ENCODE peak calls at places on chromosomes 1 and 21, in eight cellular contexts. One of them, this sample, is unnamed.

GRCh38 chr1:27054381-27054780 is 41.7 kb upstream of the TENT5B start:
- DNase-seq in IMR-90: no peak
- DNase-seq in tibial nerve: no peak
- DNase-seq in thoracic aorta: no peak
- DNase-seq in CD4-positive, CD25-positive, alpha-beta regulatory T cell: no peak
- DNase-seq in PC-3: no peak
- DNase-seq in hepatocyte: no peak
- DNase-seq in PC-9: no peak
- DNase-seq in this sample: no peak

GRCh38 chr1:54176621-54177327 is 23.1 kb downstream of the CYB5RL start:
- DNase-seq in IMR-90: no peak
- DNase-seq in tibial nerve: no peak
- DNase-seq in thoracic aorta: no peak
- DNase-seq in CD4-positive, CD25-positive, alpha-beta regulatory T cell: no peak
- DNase-seq in PC-3: no peak
- DNase-seq in hepatocyte: no peak
- DNase-seq in PC-9: no peak
- DNase-seq in this sample: no peak

GRCh38 chr1:58035523-58035922 is 511.0 kb downstream of the OMA1 start:
- DNase-seq in IMR-90: no peak
- DNase-seq in tibial nerve: no peak
- DNase-seq in thoracic aorta: no peak
- DNase-seq in CD4-positive, CD25-positive, alpha-beta regulatory T cell: no peak
- DNase-seq in PC-3: no peak
- DNase-seq in hepatocyte: peak; percentile 42
- DNase-seq in PC-9: no peak
- DNase-seq in this sample: no peak

GRCh38 chr1:116104667-116105066 is 6.5 kb upstream of the MAB21L3 start:
- DNase-seq in IMR-90: no peak
- DNase-seq in tibial nerve: no peak
- DNase-seq in thoracic aorta: no peak
- DNase-seq in CD4-positive, CD25-positive, alpha-beta regulatory T cell: no peak
- DNase-seq in PC-3: no peak
- DNase-seq in hepatocyte: no peak
- DNase-seq in PC-9: no peak
- DNase-seq in this sample: no peak

GRCh38 chr1:30533796-30534550 is 189.4 kb downstream of the MATN1 start:
- DNase-seq in IMR-90: no peak
- DNase-seq in tibial nerve: no peak
- DNase-seq in thoracic aorta: no peak
- DNase-seq in CD4-positive, CD25-positive, alpha-beta regulatory T cell: no peak
- DNase-seq in PC-3: no peak
- DNase-seq in hepatocyte: no peak
- DNase-seq in PC-9: no peak
- DNase-seq in this sample: no peak

GRCh38 chr1:179083031-179083345 is 1.1 kb downstream of the TOR3A start:
- DNase-seq in IMR-90: peak; percentile 39
- DNase-seq in tibial nerve: no peak
- DNase-seq in thoracic aorta: no peak
- DNase-seq in CD4-positive, CD25-positive, alpha-beta regulatory T cell: peak; percentile 13
- DNase-seq in PC-3: no peak
- DNase-seq in hepatocyte: no peak
- DNase-seq in PC-9: no peak
- DNase-seq in this sample: peak; percentile 21

GRCh38 chr21:45325206-45326168 is 37.8 kb upstream of the POFUT2 start:
- DNase-seq in IMR-90: no peak
- DNase-seq in tibial nerve: no peak
- DNase-seq in thoracic aorta: no peak
- DNase-seq in CD4-positive, CD25-positive, alpha-beta regulatory T cell: no peak
- DNase-seq in PC-3: no peak
- DNase-seq in hepatocyte: no peak
- DNase-seq in PC-9: no peak
- DNase-seq in this sample: no peak

GRCh38 chr1:151867785-151868403 is 14.4 kb upstream of the THEM5 start:
- DNase-seq in IMR-90: peak; percentile 74
- DNase-seq in tibial nerve: no peak
- DNase-seq in thoracic aorta: no peak
- DNase-seq in CD4-positive, CD25-positive, alpha-beta regulatory T cell: no peak
- DNase-seq in PC-3: peak; percentile 64
- DNase-seq in hepatocyte: no peak
- DNase-seq in PC-9: no peak
- DNase-seq in this sample: no peak

GRCh38 chr1:230130172-230130944 is 63.3 kb downstream of the GALNT2 start:
- DNase-seq in IMR-90: no peak
- DNase-seq in tibial nerve: no peak
- DNase-seq in thoracic aorta: no peak
- DNase-seq in CD4-positive, CD25-positive, alpha-beta regulatory T cell: no peak
- DNase-seq in PC-3: no peak
- DNase-seq in hepatocyte: no peak
- DNase-seq in PC-9: no peak
- DNase-seq in this sample: no peak

GRCh38 chr1:94926365-94926914 is 470 bp downstream of the CNN3 start:
- DNase-seq in IMR-90: peak; percentile 53
- DNase-seq in tibial nerve: peak; percentile 30
- DNase-seq in thoracic aorta: no peak
- DNase-seq in CD4-positive, CD25-positive, alpha-beta regulatory T cell: no peak
- DNase-seq in PC-3: peak; percentile 56
- DNase-seq in hepatocyte: peak; percentile 81
- DNase-seq in PC-9: peak; percentile 53
- DNase-seq in this sample: peak; percentile 5

GRCh38 chr1:168465942-168466702 is 77.7 kb downstream of the XCL2 start:
- DNase-seq in IMR-90: peak; percentile 46
- DNase-seq in tibial nerve: no peak
- DNase-seq in thoracic aorta: no peak
- DNase-seq in CD4-positive, CD25-positive, alpha-beta regulatory T cell: no peak
- DNase-seq in PC-3: peak; percentile 76
- DNase-seq in hepatocyte: peak; percentile 73
- DNase-seq in PC-9: no peak
- DNase-seq in this sample: no peak

GRCh38 chr21:16468191-16468590 is 738.4 kb downstream of the USP25 start:
- DNase-seq in IMR-90: peak; percentile 31
- DNase-seq in tibial nerve: no peak
- DNase-seq in thoracic aorta: no peak
- DNase-seq in CD4-positive, CD25-positive, alpha-beta regulatory T cell: no peak
- DNase-seq in PC-3: peak; percentile 51
- DNase-seq in hepatocyte: no peak
- DNase-seq in PC-9: no peak
- DNase-seq in this sample: no peak

GRCh38 chr1:73576084-73576483 is 621.9 kb downstream of the LRRIQ3 start:
- DNase-seq in IMR-90: no peak
- DNase-seq in tibial nerve: no peak
- DNase-seq in thoracic aorta: no peak
- DNase-seq in CD4-positive, CD25-positive, alpha-beta regulatory T cell: no peak
- DNase-seq in PC-3: no peak
- DNase-seq in hepatocyte: peak; percentile 19
- DNase-seq in PC-9: no peak
- DNase-seq in this sample: no peak

GRCh38 chr21:26920055-26920454 is 46.8 kb downstream of the ADAMTS5 start:
- DNase-seq in IMR-90: peak; percentile 53
- DNase-seq in tibial nerve: no peak
- DNase-seq in thoracic aorta: no peak
- DNase-seq in CD4-positive, CD25-positive, alpha-beta regulatory T cell: no peak
- DNase-seq in PC-3: no peak
- DNase-seq in hepatocyte: no peak
- DNase-seq in PC-9: no peak
- DNase-seq in this sample: no peak

GRCh38 chr1:5742032-5742431 is 250.2 kb downstream of the NPHP4 start:
- DNase-seq in IMR-90: no peak
- DNase-seq in tibial nerve: no peak
- DNase-seq in thoracic aorta: no peak
- DNase-seq in CD4-positive, CD25-positive, alpha-beta regulatory T cell: no peak
- DNase-seq in PC-3: no peak
- DNase-seq in hepatocyte: no peak
- DNase-seq in PC-9: no peak
- DNase-seq in this sample: no peak

GRCh38 chr1:164982545-164982944 is 374.0 kb downstream of the LMX1A start:
- DNase-seq in IMR-90: no peak
- DNase-seq in tibial nerve: no peak
- DNase-seq in thoracic aorta: no peak
- DNase-seq in CD4-positive, CD25-positive, alpha-beta regulatory T cell: no peak
- DNase-seq in PC-3: no peak
- DNase-seq in hepatocyte: no peak
- DNase-seq in PC-9: no peak
- DNase-seq in this sample: no peak

GRCh38 chr1:147084273-147085096 is 87.8 kb downstream of the PRKAB2 start:
- DNase-seq in IMR-90: peak; percentile 85
- DNase-seq in tibial nerve: peak; percentile 44
- DNase-seq in thoracic aorta: peak; percentile 13
- DNase-seq in CD4-positive, CD25-positive, alpha-beta regulatory T cell: peak; percentile 60
- DNase-seq in PC-3: no peak
- DNase-seq in hepatocyte: peak; percentile 90
- DNase-seq in PC-9: peak; percentile 68
- DNase-seq in this sample: peak; percentile 43

GRCh38 chr21:23452384-23453083 is 2154.7 kb downstream of the MRPL39 start:
- DNase-seq in IMR-90: no peak
- DNase-seq in tibial nerve: no peak
- DNase-seq in thoracic aorta: no peak
- DNase-seq in CD4-positive, CD25-positive, alpha-beta regulatory T cell: no peak
- DNase-seq in PC-3: peak; percentile 13
- DNase-seq in hepatocyte: peak; percentile 39
- DNase-seq in PC-9: no peak
- DNase-seq in this sample: no peak
- H3K9me3 ChIP-seq in IMR-90: peaks cover 4% of the 10 kb centered on the region
- H3K9me3 ChIP-seq in tibial nerve: no peaks in the 10 kb centered on the region
- H3K9me3 ChIP-seq in thoracic aorta: no peaks in the 10 kb centered on the region
- H3K9me3 ChIP-seq in CD4-positive, CD25-positive, alpha-beta regulatory T cell: peaks cover 3% of the 10 kb centered on the region
- H3K9me3 ChIP-seq in PC-3: no peaks in the 10 kb centered on the region
- H3K9me3 ChIP-seq in hepatocyte: no peaks in the 10 kb centered on the region
- H3K9me3 ChIP-seq in PC-9: no peaks in the 10 kb centered on the region
- H3K9me3 ChIP-seq in this sample: no peaks in the 10 kb centered on the region

GRCh38 chr1:205879974-205880373 is 30.0 kb upstream of the PM20D1 start:
- DNase-seq in IMR-90: no peak
- DNase-seq in tibial nerve: no peak
- DNase-seq in thoracic aorta: no peak
- DNase-seq in CD4-positive, CD25-positive, alpha-beta regulatory T cell: no peak
- DNase-seq in PC-3: no peak
- DNase-seq in hepatocyte: no peak
- DNase-seq in PC-9: no peak
- DNase-seq in this sample: no peak

GRCh38 chr1:205880923-205881322 is 31.0 kb upstream of the PM20D1 start:
- DNase-seq in IMR-90: no peak
- DNase-seq in tibial nerve: no peak
- DNase-seq in thoracic aorta: no peak
- DNase-seq in CD4-positive, CD25-positive, alpha-beta regulatory T cell: no peak
- DNase-seq in PC-3: no peak
- DNase-seq in hepatocyte: no peak
- DNase-seq in PC-9: no peak
- DNase-seq in this sample: no peak

GRCh38 chr1:205883792-205884191 is 33.9 kb upstream of the PM20D1 start:
- DNase-seq in IMR-90: no peak
- DNase-seq in tibial nerve: no peak
- DNase-seq in thoracic aorta: no peak
- DNase-seq in CD4-positive, CD25-positive, alpha-beta regulatory T cell: no peak
- DNase-seq in PC-3: no peak
- DNase-seq in hepatocyte: no peak
- DNase-seq in PC-9: no peak
- DNase-seq in this sample: no peak
- H3K9me3 ChIP-seq in IMR-90: no peaks in the 10 kb centered on the region
- H3K9me3 ChIP-seq in tibial nerve: no peaks in the 10 kb centered on the region
- H3K9me3 ChIP-seq in thoracic aorta: peaks cover 1% of the 10 kb centered on the region
- H3K9me3 ChIP-seq in CD4-positive, CD25-positive, alpha-beta regulatory T cell: peaks cover 10% of the 10 kb centered on the region
- H3K9me3 ChIP-seq in PC-3: no peaks in the 10 kb centered on the region
- H3K9me3 ChIP-seq in hepatocyte: peaks cover 4% of the 10 kb centered on the region
- H3K9me3 ChIP-seq in PC-9: no peaks in the 10 kb centered on the region
- H3K9me3 ChIP-seq in this sample: peaks cover 3% of the 10 kb centered on the region

GRCh38 chr21:29316029-29316742 is 17.5 kb downstream of the BACH1 start:
- DNase-seq in IMR-90: no peak
- DNase-seq in tibial nerve: no peak
- DNase-seq in thoracic aorta: no peak
- DNase-seq in CD4-positive, CD25-positive, alpha-beta regulatory T cell: no peak
- DNase-seq in PC-3: no peak
- DNase-seq in hepatocyte: no peak
- DNase-seq in PC-9: no peak
- DNase-seq in this sample: no peak
- H3K9me3 ChIP-seq in IMR-90: no peaks in the 10 kb centered on the region
- H3K9me3 ChIP-seq in tibial nerve: no peaks in the 10 kb centered on the region
- H3K9me3 ChIP-seq in thoracic aorta: no peaks in the 10 kb centered on the region
- H3K9me3 ChIP-seq in CD4-positive, CD25-positive, alpha-beta regulatory T cell: no peaks in the 10 kb centered on the region
- H3K9me3 ChIP-seq in PC-3: no peaks in the 10 kb centered on the region
- H3K9me3 ChIP-seq in hepatocyte: no peaks in the 10 kb centered on the region
- H3K9me3 ChIP-seq in PC-9: no peaks in the 10 kb centered on the region
- H3K9me3 ChIP-seq in this sample: peaks cover under 1% of the 10 kb centered on the region

DNA sequence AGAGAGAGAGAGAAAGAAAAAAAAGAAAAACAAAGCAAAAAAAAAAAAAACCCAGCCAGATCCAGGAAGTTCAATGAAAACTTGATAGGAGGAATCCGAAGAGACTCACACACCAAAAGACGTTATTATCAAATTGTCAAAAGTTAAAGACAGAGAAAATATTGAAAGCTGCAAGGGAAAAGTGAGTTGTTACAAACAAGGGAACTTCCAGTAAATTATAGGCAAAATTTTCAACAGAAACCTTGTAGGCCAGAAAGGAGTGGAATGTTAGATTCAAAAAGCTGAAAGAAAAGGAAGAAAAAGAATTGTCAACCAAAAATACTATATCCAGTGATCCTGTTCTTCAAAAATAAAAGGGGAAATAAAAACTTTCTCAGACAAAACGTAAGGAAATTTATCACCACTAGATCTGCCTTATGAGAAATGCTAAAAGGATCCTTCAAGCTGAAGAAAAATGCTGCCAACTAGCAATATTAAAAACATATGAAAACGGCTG is 23.6 kb downstream of the ERO1B start:
- DNase-seq in IMR-90: no peak
- DNase-seq in tibial nerve: no peak
- DNase-seq in thoracic aorta: no peak
- DNase-seq in CD4-positive, CD25-positive, alpha-beta regulatory T cell: no peak
- DNase-seq in PC-3: no peak
- DNase-seq in hepatocyte: no peak
- DNase-seq in PC-9: no peak
- DNase-seq in this sample: no peak
- H3K9me3 ChIP-seq in IMR-90: no peaks in the 10 kb centered on the region
- H3K9me3 ChIP-seq in tibial nerve: peaks cover 5% of the 10 kb centered on the region
- H3K9me3 ChIP-seq in thoracic aorta: peaks cover 23% of the 10 kb centered on the region
- H3K9me3 ChIP-seq in CD4-positive, CD25-positive, alpha-beta regulatory T cell: peaks cover 24% of the 10 kb centered on the region
- H3K9me3 ChIP-seq in PC-3: no peaks in the 10 kb centered on the region
- H3K9me3 ChIP-seq in hepatocyte: no peaks in the 10 kb centered on the region
- H3K9me3 ChIP-seq in PC-9: no peaks in the 10 kb centered on the region
- H3K9me3 ChIP-seq in this sample: peaks cover 13% of the 10 kb centered on the region

GRCh38 chr1:71170925-71171324 is 90.1 kb upstream of the ZRANB2 start:
- DNase-seq in IMR-90: no peak
- DNase-seq in tibial nerve: no peak
- DNase-seq in thoracic aorta: no peak
- DNase-seq in CD4-positive, CD25-positive, alpha-beta regulatory T cell: no peak
- DNase-seq in PC-3: peak; percentile 7
- DNase-seq in hepatocyte: no peak
- DNase-seq in PC-9: no peak
- DNase-seq in this sample: no peak
- H3K9me3 ChIP-seq in IMR-90: peaks cover under 1% of the 10 kb centered on the region
- H3K9me3 ChIP-seq in tibial nerve: no peaks in the 10 kb centered on the region
- H3K9me3 ChIP-seq in thoracic aorta: no peaks in the 10 kb centered on the region
- H3K9me3 ChIP-seq in CD4-positive, CD25-positive, alpha-beta regulatory T cell: peaks cover 2% of the 10 kb centered on the region
- H3K9me3 ChIP-seq in PC-3: no peaks in the 10 kb centered on the region
- H3K9me3 ChIP-seq in hepatocyte: no peaks in the 10 kb centered on the region
- H3K9me3 ChIP-seq in PC-9: no peaks in the 10 kb centered on the region
- H3K9me3 ChIP-seq in this sample: no peaks in the 10 kb centered on the region

GRCh38 chr1:240254778-240255291 is 163.2 kb downstream of the FMN2 start:
- DNase-seq in IMR-90: no peak
- DNase-seq in tibial nerve: no peak
- DNase-seq in thoracic aorta: no peak
- DNase-seq in CD4-positive, CD25-positive, alpha-beta regulatory T cell: no peak
- DNase-seq in PC-3: no peak
- DNase-seq in hepatocyte: no peak
- DNase-seq in PC-9: no peak
- DNase-seq in this sample: no peak
- H3K9me3 ChIP-seq in IMR-90: peaks cover 3% of the 10 kb centered on the region
- H3K9me3 ChIP-seq in tibial nerve: no peaks in the 10 kb centered on the region
- H3K9me3 ChIP-seq in thoracic aorta: no peaks in the 10 kb centered on the region
- H3K9me3 ChIP-seq in CD4-positive, CD25-positive, alpha-beta regulatory T cell: peaks cover 5% of the 10 kb centered on the region
- H3K9me3 ChIP-seq in PC-3: no peaks in the 10 kb centered on the region
- H3K9me3 ChIP-seq in hepatocyte: no peaks in the 10 kb centered on the region
- H3K9me3 ChIP-seq in PC-9: no peaks in the 10 kb centered on the region
- H3K9me3 ChIP-seq in this sample: no peaks in the 10 kb centered on the region

This sample was measured in T-helper 17 cell.